ENCODE peak calls at places on chromosomes 12 and 14, in nine cellular contexts. U, T, J, M, Z, B, A, Q and L are unnamed samples.

GRCh38 chr14:37650356-37651037 is 55.1 kb downstream of the TTC6 start:
- DNase-seq in U (no peak), T (no peak), J (no peak), M (no peak), Z (no peak), B (no peak), A (no peak), Q (peak; percentile 75), L (no peak)

GRCh38 chr14:32763673-32764072 is 175.0 kb upstream of the NPAS3 start:
- DNase-seq in U (no peak), T (no peak), J (no peak), M (no peak), Z (no peak), B (no peak), A (no peak), Q (no peak), L (no peak)

GRCh38 chr14:22520235-22520634 is 68.8 kb downstream of the DAD1 start:
- DNase-seq in U (no peak), T (no peak), J (no peak), M (no peak), Z (no peak), B (no peak), A (no peak), Q (no peak), L (no peak)

GRCh38 chr14:70943838-70944237 is 36.6 kb downstream of the PCNX1 start:
- DNase-seq in U (no peak), T (peak; percentile 11), J (no peak), M (no peak), Z (no peak), B (no peak), A (no peak), Q (no peak), L (no peak)

GRCh38 chr14:62126885-62127478 is 364.8 kb downstream of the SNAPC1 start:
- DNase-seq in U (no peak), T (peak; percentile 70), J (no peak), M (peak; percentile 63), Z (no peak), B (no peak), A (peak; percentile 64), Q (peak; percentile 85), L (peak; percentile 47)

GRCh38 chr12:45543887-45544286 is 185.6 kb upstream of the ARID2 start:
- DNase-seq in U (peak; percentile 73), T (peak; percentile 67), J (peak; percentile 33), M (peak; percentile 79), Z (peak; percentile 13), B (no peak), A (peak; percentile 89), Q (peak; percentile 84), L (peak; percentile 79)

GRCh38 chr14:73741386-73741875 is 27.2 kb upstream of the PNMA1 start:
- DNase-seq in U (peak; percentile 89), T (peak; percentile 54), J (no peak), M (no peak), Z (peak; percentile 66), B (peak; percentile 86), A (no peak), Q (peak; percentile 80), L (peak; percentile 54)

GRCh38 chr14:70735043-70735442 is 74.3 kb downstream of the MAP3K9 start:
- DNase-seq in U (no peak), T (no peak), J (no peak), M (peak; percentile 79), Z (no peak), B (no peak), A (peak; percentile 30), Q (no peak), L (peak; percentile 34)

GRCh38 chr12:71556881-71557280 is 106.8 kb downstream of the ZFC3H1 start:
- DNase-seq in U (no peak), T (no peak), J (no peak), M (no peak), Z (no peak), B (no peak), A (no peak), Q (peak; percentile 89), L (peak; percentile 47)

GRCh38 chr12:15763336-15763735 is 25.9 kb downstream of the EPS8 start:
- DNase-seq in U (no peak), T (no peak), J (no peak), M (no peak), Z (no peak), B (no peak), A (peak; percentile 44), Q (no peak), L (peak; percentile 52)

GRCh38 chr14:34021096-34021495 is 70.2 kb upstream of the EGLN3 start:
- DNase-seq in U (no peak), T (no peak), J (no peak), M (no peak), Z (no peak), B (no peak), A (no peak), Q (no peak), L (no peak)

GRCh38 chr14:75628816-75629215 is 31.9 kb downstream of the ERG28 start:
- DNase-seq in U (no peak), T (no peak), J (no peak), M (no peak), Z (no peak), B (no peak), A (no peak), Q (no peak), L (no peak)

GRCh38 chr14:103709814-103710213 is 5.4 kb downstream of the XRCC3 start:
- DNase-seq in U (no peak), T (no peak), J (no peak), M (no peak), Z (no peak), B (no peak), A (no peak), Q (no peak), L (no peak)

GRCh38 chr14:66281036-66281776 is 205.0 kb upstream of the CCDC196 start:
- DNase-seq in U (no peak), T (no peak), J (no peak), M (no peak), Z (no peak), B (peak; percentile 46), A (no peak), Q (no peak), L (no peak)

GRCh38 chr12:24909667-24910066 is 39.2 kb downstream of the BCAT1 start:
- DNase-seq in U (peak; percentile 59), T (no peak), J (no peak), M (no peak), Z (no peak), B (peak; percentile 88), A (peak; percentile 36), Q (no peak), L (no peak)

GRCh38 chr14:96979611-96980074 is 182.5 kb downstream of the VRK1 start:
- DNase-seq in U (no peak), T (no peak), J (no peak), M (peak; percentile 43), Z (no peak), B (no peak), A (no peak), Q (no peak), L (no peak)

GRCh38 chr14:49303952-49304516 is 282.1 kb downstream of the RPS29 start:
- DNase-seq in U (no peak), T (peak; percentile 10), J (peak; percentile 48), M (peak; percentile 76), Z (no peak), B (no peak), A (peak; percentile 11), Q (peak; percentile 60), L (peak; percentile 27)

GRCh38 chr14:103029936-103030335 is 27.4 kb downstream of the CDC42BPB start:
- DNase-seq in U (peak; percentile 24), T (no peak), J (no peak), M (no peak), Z (no peak), B (no peak), A (no peak), Q (no peak), L (no peak)

GRCh38 chr12:262817-263216 is at the start of gene SLC6A13:
- DNase-seq in U (no peak), T (no peak), J (no peak), M (peak; percentile 70), Z (no peak), B (no peak), A (no peak), Q (no peak), L (no peak)